ENCODE peak calls at places on chromosomes 2 and 18, in five cellular contexts. I is H1, Z is HepG2, G is GM12878, D is K562. O is an unnamed sample.

GRCh38 chr2:154394600-154394999 is 303.9 kb upstream of the KCNJ3 start:
- DNase-seq in I (no peak), Z (peak), D (no peak), G (no peak), O (no peak)

GRCh38 chr18:10403675-10404074 is 50.8 kb upstream of the APCDD1 start:
- DNase-seq in D (no peak), G (no peak), I (no peak), Z (no peak), O (no peak)

GRCh38 chr18:67710639-67711038 is 194.1 kb upstream of the DSEL start:
- DNase-seq in Z (peak), I (no peak), D (no peak), G (no peak), O (no peak)

GRCh38 chr2:178420463-178420990 is 30.4 kb downstream of the PRKRA start:
- DNase-seq in I (no peak), D (no peak), G (no peak), Z (no peak), O (no peak)

GRCh38 chr2:41782306-41783158 is 265.3 kb upstream of the PKDCC start:
- DNase-seq in Z (peak), D (peak), G (peak), I (no peak), O (peak)

GRCh38 chr2:27209621-27210401 is 2.0 kb upstream of the ATRAID start:
- DNase-seq in D (no peak), I (no peak), G (no peak), Z (peak), O (no peak)

GRCh38 chr2:230225486-230225885 is at the start of gene SP140:
- DNase-seq in G (peak), D (no peak), I (no peak), Z (no peak), O (no peak)

GRCh38 chr2:9170458-9171130 is 36.0 kb upstream of the ASAP2 start:
- DNase-seq in I (no peak), D (no peak), G (no peak), Z (no peak), O (no peak)

GRCh38 chr18:68735498-68736343 is 20.8 kb upstream of the TMX3 start:
- DNase-seq in I (no peak), G (no peak), D (peak), Z (peak), O (peak)

GRCh38 chr2:157769866-157770265 is 106.3 kb downstream of the ACVR1 start:
- DNase-seq in D (no peak), Z (no peak), I (no peak), G (no peak), O (no peak)

GRCh38 chr2:82172483-82172882 is 1867.9 kb upstream of the LRRTM1 start:
- DNase-seq in D (no peak), Z (no peak), I (no peak), G (no peak), O (no peak)

GRCh38 chr2:218180728-218181127 is 14.0 kb upstream of the CXCR1 start:
- DNase-seq in D (no peak), I (no peak), G (no peak), Z (no peak), O (no peak)

GRCh38 chr2:75290600-75291140 is 91.3 kb upstream of the TACR1 start:
- DNase-seq in D (no peak), G (no peak), I (no peak), Z (no peak), O (no peak)

GRCh38 chr18:45384137-45384998 is 230.9 kb upstream of the SLC14A2 start:
- DNase-seq in Z (peak), D (peak), G (peak), I (peak), O (peak)

GRCh38 chr18:31447530-31448191 is at the start of gene DSG3:
- DNase-seq in D (no peak), G (no peak), I (no peak), Z (no peak), O (no peak)

GRCh38 chr2:163736433-163737168 is 793 bp upstream of the FIGN start:
- DNase-seq in D (no peak), Z (peak), I (peak), G (no peak), O (no peak)

GRCh38 chr2:179235463-179236108 is 29.0 kb downstream of the SESTD1 start:
- DNase-seq in G (no peak), D (no peak), Z (peak), I (no peak), O (no peak)

GRCh38 chr18:78939105-78939504 is 40.5 kb upstream of the SALL3 start:
- DNase-seq in G (no peak), I (no peak), D (no peak), Z (no peak), O (no peak)

GRCh38 chr18:9365406-9365805 is 30.8 kb downstream of the TWSG1 start:
- DNase-seq in I (no peak), D (no peak), G (no peak), Z (no peak), O (no peak)

GRCh38 chr2:767440-767839 is 90.2 kb upstream of the TMEM18 start:
- DNase-seq in Z (no peak), I (no peak), D (no peak), G (no peak), O (no peak)

GRCh38 chr2:60641866-60642788 is 88.7 kb upstream of the BCL11A start:
- DNase-seq in I (no peak), Z (peak), D (peak), G (no peak), O (peak)

GRCh38 chr2:69305712-69306611 is 81.1 kb downstream of the GFPT1 start:
- DNase-seq in I (no peak), G (no peak), Z (no peak), D (no peak), O (no peak)

GRCh38 chr18:27244259-27244658 is 59.2 kb upstream of the CHST9 start:
- DNase-seq in G (no peak), D (no peak), Z (no peak), I (no peak), O (no peak)

GRCh38 chr2:67277450-67277849 is 119.7 kb upstream of the ETAA1 start:
- DNase-seq in D (no peak), G (no peak), I (peak), Z (peak), O (no peak)

GRCh38 chr2:208142925-208143799 is 2.8 kb downstream of the CRYGB start:
- DNase-seq in I (no peak), G (no peak), Z (peak), D (no peak), O (no peak)

GRCh38 chr2:160522951-160523700 is 29.5 kb upstream of the RBMS1 start:
- DNase-seq in Z (no peak), G (no peak), I (no peak), D (no peak), O (no peak)

GRCh38 chr2:111617299-111617803 is 266.6 kb downstream of the ANAPC1 start:
- DNase-seq in D (no peak), I (no peak), Z (peak), G (no peak), O (peak)

GRCh38 chr2:1884933-1885580 is 140.7 kb upstream of the PXDN start:
- DNase-seq in D (no peak), Z (no peak), I (no peak), G (no peak), O (no peak)

GRCh38 chr2:239881561-239882320 is 143.4 kb downstream of the NDUFA10 start:
- DNase-seq in I (no peak), D (no peak), G (no peak), Z (no peak), O (no peak)

GRCh38 chr2:180291060-180291459 is 284.0 kb upstream of the CWC22 start:
- DNase-seq in G (no peak), Z (no peak), D (no peak), I (no peak), O (peak)

GRCh38 chr18:3869848-3870247 is 419.9 kb downstream of the TGIF1 start:
- DNase-seq in G (no peak), Z (peak), I (no peak), D (peak), O (peak)

GRCh38 chr2:227818569-227819397 is 5.1 kb downstream of the CCL20 start:
- DNase-seq in Z (peak), I (no peak), G (no peak), D (no peak), O (no peak)

GRCh38 chr18:75124967-75125358 is 84.0 kb downstream of the PTGR3 start:
- DNase-seq in D (no peak), Z (no peak), G (no peak), I (no peak), O (no peak)

GRCh38 chr2:41965886-41966285 is 81.9 kb upstream of the PKDCC start:
- DNase-seq in I (no peak), G (no peak), Z (no peak), D (no peak), O (no peak)

GRCh38 chr2:55824554-55825096 is 99.0 kb downstream of the EFEMP1 start:
- DNase-seq in D (no peak), G (no peak), I (no peak), Z (no peak), O (no peak)

GRCh38 chr2:38145226-38145625 is 69.3 kb upstream of the CYP1B1 start:
- DNase-seq in I (no peak), Z (no peak), G (no peak), D (no peak), O (no peak)

GRCh38 chr2:86012017-86012712 is 93.5 kb downstream of the POLR1A start:
- DNase-seq in Z (no peak), G (no peak), I (no peak), D (no peak), O (no peak)

GRCh38 chr2:97740590-97741182 is 27.3 kb downstream of the ZAP70 start:
- DNase-seq in G (no peak), I (no peak), D (peak), Z (peak), O (peak)

GRCh38 chr2:101518470-101519172 is 43.7 kb upstream of the RFX8 start:
- DNase-seq in Z (peak), G (no peak), D (peak), I (no peak), O (peak)

GRCh38 chr2:101519173-101519492 is 44.2 kb upstream of the RFX8 start:
- DNase-seq in I (no peak), Z (no peak), G (no peak), D (no peak), O (no peak)

GRCh38 chr2:101516349-101516748 is 41.4 kb upstream of the RFX8 start:
- DNase-seq in G (no peak), D (no peak), Z (no peak), I (no peak), O (no peak)

GRCh38 chr2:101516833-101517690 is 42.1 kb upstream of the RFX8 start:
- DNase-seq in D (no peak), I (no peak), G (no peak), Z (peak), O (peak)

DNA sequence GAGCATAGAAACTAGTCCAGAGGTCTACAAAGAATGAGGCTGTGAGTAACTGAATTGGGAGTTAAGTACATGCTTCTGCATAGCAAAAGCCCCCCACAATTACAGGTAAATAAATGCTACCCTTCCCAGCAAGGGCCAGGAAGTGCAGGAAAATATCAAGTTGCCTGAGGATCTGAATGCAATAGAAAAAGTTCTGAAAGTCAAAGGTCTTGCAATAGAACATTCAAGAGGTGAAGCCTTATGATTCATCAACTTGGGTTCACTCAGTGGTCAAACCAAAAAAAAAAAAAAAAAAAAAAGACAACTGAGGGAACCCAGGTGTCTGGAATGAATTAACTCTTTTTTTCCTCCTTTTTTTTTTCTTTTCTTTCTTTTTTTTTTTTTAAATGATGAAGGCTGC is 42.8 kb upstream of the RFX8 start:
- DNase-seq in D (no peak), G (no peak), I (no peak), Z (peak), O (no peak)
- TF ChIP-seq ZNF274 in D (no peak), G (no peak), I (no peak), Z (no peak), O (no peak)

GRCh38 chr2:121429119-121429903 is 101.4 kb upstream of the RNU4ATAC start:
- DNase-seq in Z (no peak), D (no peak), G (no peak), I (no peak), O (no peak)

GRCh38 chr2:121431214-121431613 is 99.5 kb upstream of the RNU4ATAC start:
- DNase-seq in I (no peak), G (no peak), Z (no peak), D (no peak), O (no peak)

GRCh38 chr2:121429927-121430511 is 100.7 kb upstream of the RNU4ATAC start:
- DNase-seq in D (no peak), Z (no peak), I (no peak), G (no peak), O (no peak)

DNA sequence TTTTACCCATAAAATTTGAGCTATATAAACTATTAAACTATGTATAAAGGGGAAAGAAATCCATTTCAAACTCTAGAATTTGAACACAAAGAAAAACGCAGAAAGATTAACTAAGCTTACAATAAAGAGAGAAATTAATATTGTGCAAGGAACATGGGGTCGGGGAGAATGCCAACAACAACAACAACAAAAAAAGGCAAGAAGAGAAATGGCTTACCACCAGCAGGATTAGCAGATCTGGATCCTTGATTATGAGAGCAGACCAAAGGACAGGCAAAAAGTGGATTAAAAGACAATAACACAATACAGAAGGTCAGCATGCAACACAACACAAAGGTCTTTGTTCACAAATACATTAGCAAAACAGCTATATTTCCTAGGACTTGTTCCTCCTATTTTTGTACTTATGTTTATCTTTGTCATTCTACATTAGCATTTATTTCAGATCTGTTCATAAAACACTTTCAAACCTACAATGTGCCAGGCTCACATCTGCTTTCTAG is 103.4 kb upstream of the RNU4ATAC start:
- DNase-seq in Z (no peak), I (no peak), G (no peak), D (no peak), O (no peak)
- TF ChIP-seq RAD21 in Z (no peak), I (no peak), G (no peak), D (no peak), O (no peak)

DNA sequence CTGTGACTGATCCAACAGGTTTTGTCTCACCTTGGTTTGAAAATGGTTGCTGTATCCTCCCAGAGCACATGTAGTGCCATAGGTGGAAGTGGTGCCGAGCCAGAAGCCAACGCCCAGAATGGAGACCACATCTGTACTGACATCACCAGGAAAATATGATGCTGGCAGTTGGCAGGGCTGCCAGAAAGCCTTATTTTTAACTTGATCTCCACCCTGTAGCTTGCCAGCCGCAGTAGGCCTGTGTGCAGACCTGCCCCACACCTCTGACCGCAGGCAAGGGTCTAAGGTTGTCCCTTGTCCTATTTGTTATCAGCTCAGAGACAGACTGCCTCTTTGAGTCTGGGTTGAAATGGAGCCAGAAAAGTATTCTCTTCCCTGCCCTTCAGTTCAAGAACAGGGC is 123.5 kb upstream of the EML6 start:
- DNase-seq in G (no peak), I (no peak), D (peak), Z (no peak), O (no peak)
- TF ChIP-seq YY1 in G (no peak), I (no peak), D (no peak), Z (no peak), O (no peak)

GRCh38 chr2:51790854-51791253 is 758.9 kb upstream of the NRXN1 start:
- DNase-seq in I (no peak), G (no peak), D (no peak), Z (no peak), O (no peak)

GRCh38 chr2:51789908-51790307 is 758.0 kb upstream of the NRXN1 start:
- DNase-seq in D (no peak), Z (no peak), G (no peak), I (no peak), O (no peak)

DNA sequence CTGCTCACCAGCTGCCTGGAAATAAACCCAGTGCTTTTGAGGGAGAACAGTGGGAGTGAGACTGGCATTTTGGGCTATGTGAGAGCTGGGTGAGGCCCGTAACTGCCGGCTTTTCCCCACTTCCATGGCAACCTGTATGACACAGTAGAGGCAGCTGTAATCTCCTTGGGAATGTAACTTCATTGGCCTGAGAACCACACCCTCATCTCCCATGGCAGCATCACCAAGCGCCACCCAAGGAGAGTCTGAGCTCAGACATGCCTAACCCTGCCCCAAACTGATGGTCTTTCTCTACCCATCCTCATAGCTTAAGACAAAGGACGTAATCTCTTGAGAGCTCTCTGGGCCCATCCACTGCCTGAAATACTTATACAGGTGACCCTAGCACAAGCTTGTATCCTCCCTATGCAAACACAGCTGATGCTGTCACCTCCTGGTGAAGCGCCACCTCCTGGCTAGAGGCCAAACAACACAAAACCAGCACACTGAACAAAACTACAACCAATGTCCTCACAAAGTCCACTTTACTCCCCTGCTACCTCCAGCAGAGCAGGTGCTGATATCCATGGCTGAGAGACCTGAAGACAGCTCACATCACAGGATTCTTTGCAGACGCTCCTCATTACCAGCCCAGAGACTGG is 763.4 kb upstream of the NRXN1 start:
- DNase-seq in D (no peak), Z (peak), G (no peak), I (peak), O (peak)
- TF ChIP-seq ZNF274 in D (no peak), Z (no peak), G (no peak), I (no peak), O (no peak)

GRCh38 chr2:46414701-46415100 is 64.7 kb upstream of the TMEM247 start:
- DNase-seq in I (no peak), D (no peak), G (no peak), Z (peak), O (no peak)

GRCh38 chr2:46416280-46416679 is 63.1 kb upstream of the TMEM247 start:
- DNase-seq in Z (no peak), I (no peak), D (no peak), G (no peak), O (no peak)

GRCh38 chr2:46413111-46413510 is 66.3 kb upstream of the TMEM247 start:
- DNase-seq in D (no peak), Z (no peak), I (no peak), G (no peak), O (no peak)

GRCh38 chr2:46413631-46414030 is 65.7 kb upstream of the TMEM247 start:
- DNase-seq in Z (no peak), G (no peak), D (no peak), I (no peak), O (no peak)

DNA sequence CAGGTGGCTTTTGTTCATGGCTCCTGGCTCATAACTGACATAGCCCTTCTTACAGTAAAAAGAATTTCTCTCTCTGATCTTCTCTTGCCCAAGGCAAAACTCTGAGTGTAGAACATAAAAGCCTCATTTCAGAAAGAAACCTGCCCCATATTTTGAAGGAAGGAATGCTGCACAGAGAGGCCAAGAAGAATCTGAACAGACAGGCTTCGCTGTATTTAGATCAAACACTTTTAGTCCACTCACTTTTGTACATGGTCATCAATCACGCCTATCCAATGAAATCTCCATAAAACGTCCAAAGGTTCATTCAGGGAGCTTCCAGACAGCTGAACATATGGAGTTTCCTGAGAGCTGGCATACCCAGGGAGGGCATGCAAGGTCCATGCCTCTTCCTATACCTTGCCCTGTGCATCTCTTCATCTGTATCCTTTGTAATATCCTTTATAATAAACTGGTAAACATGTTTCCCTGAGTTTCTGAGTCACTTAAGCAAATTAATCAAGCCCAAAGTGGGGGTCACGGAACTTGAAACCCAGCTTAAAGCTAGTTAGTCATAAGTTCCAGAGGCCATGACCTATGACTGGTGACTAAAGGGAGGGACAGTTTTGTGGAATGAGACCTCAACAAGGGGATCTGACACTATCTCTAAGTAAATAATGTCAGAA is 62.5 kb upstream of the TMEM247 start:
- DNase-seq in G (no peak), I (no peak), Z (peak), D (no peak), O (no peak)
- TF ChIP-seq RAD21 in G (no peak), I (no peak), Z (no peak), D (no peak), O (no peak)

GRCh38 chr2:120346667-120347358 is 877 bp downstream of the INHBB start:
- DNase-seq in I (no peak), G (no peak), Z (no peak), D (no peak), O (no peak)

GRCh38 chr2:120348134-120349103 is 2.5 kb downstream of the INHBB start:
- DNase-seq in I (no peak), G (no peak), Z (peak), D (no peak), O (no peak)

GRCh38 chr2:120349125-120349921 is 3.4 kb downstream of the INHBB start:
- DNase-seq in G (no peak), D (no peak), I (no peak), Z (no peak), O (no peak)

GRCh38 chr2:120346034-120346666 is at the start of gene INHBB:
- DNase-seq in Z (no peak), I (no peak), D (no peak), G (no peak), O (no peak)

GRCh38 chr2:120347387-120348010 is 1.6 kb downstream of the INHBB start:
- DNase-seq in G (no peak), Z (no peak), D (no peak), I (no peak), O (no peak)
- TF ChIP-seq YY1 in G (no peak), Z (no peak), D (no peak), I (no peak), O (no peak)

O was measured in HCT116.